ENCODE peak calls at places on chromosomes 16 and 17, in nine cellular contexts. One of them, this sample, is unnamed. For H3K27me3, the result is how much of the 10 kb centered on the place peaks cover.

GRCh38 chr17:12911241-12911640 is 106.6 kb downstream of the ELAC2 start:
- DNase-seq in CD4-positive, CD25-positive, alpha-beta regulatory T cell: no peak
- DNase-seq in stomach: no peak
- DNase-seq in HAP-1: no peak
- DNase-seq in left ventricle myocardium inferior: no peak
- DNase-seq in MM.1S: no peak
- DNase-seq in heart left ventricle: no peak
- DNase-seq in aorta: no peak
- DNase-seq in neuronal stem cell: no peak
- DNase-seq in this sample: no peak

GRCh38 chr17:64306850-64307463 is 43.9 kb upstream of the TEX2 start:
- DNase-seq in CD4-positive, CD25-positive, alpha-beta regulatory T cell: peak
- DNase-seq in stomach: peak
- DNase-seq in HAP-1: peak
- DNase-seq in left ventricle myocardium inferior: peak
- DNase-seq in MM.1S: peak
- DNase-seq in heart left ventricle: peak
- DNase-seq in aorta: peak
- DNase-seq in neuronal stem cell: peak
- DNase-seq in this sample: peak

GRCh38 chr16:84648595-84649510 is 542 bp downstream of the KLHL36 start:
- DNase-seq in CD4-positive, CD25-positive, alpha-beta regulatory T cell: peak
- DNase-seq in stomach: peak
- DNase-seq in HAP-1: peak
- DNase-seq in left ventricle myocardium inferior: peak
- DNase-seq in MM.1S: peak
- DNase-seq in heart left ventricle: peak
- DNase-seq in aorta: peak
- DNase-seq in neuronal stem cell: no peak
- DNase-seq in this sample: peak

GRCh38 chr17:7219434-7219811 is 213 bp downstream of the DLG4 start:
- DNase-seq in CD4-positive, CD25-positive, alpha-beta regulatory T cell: no peak
- DNase-seq in stomach: no peak
- DNase-seq in HAP-1: no peak
- DNase-seq in left ventricle myocardium inferior: no peak
- DNase-seq in MM.1S: no peak
- DNase-seq in heart left ventricle: no peak
- DNase-seq in aorta: no peak
- DNase-seq in neuronal stem cell: no peak
- DNase-seq in this sample: no peak

GRCh38 chr16:14003119-14003570 is 68.0 kb upstream of the MRTFB start:
- DNase-seq in CD4-positive, CD25-positive, alpha-beta regulatory T cell: no peak
- DNase-seq in stomach: no peak
- DNase-seq in HAP-1: peak
- DNase-seq in left ventricle myocardium inferior: peak
- DNase-seq in MM.1S: no peak
- DNase-seq in heart left ventricle: peak
- DNase-seq in aorta: peak
- DNase-seq in neuronal stem cell: peak
- DNase-seq in this sample: peak

GRCh38 chr17:386145-386876 is 33.7 kb upstream of the RPH3AL start:
- DNase-seq in CD4-positive, CD25-positive, alpha-beta regulatory T cell: peak
- DNase-seq in stomach: peak
- DNase-seq in HAP-1: peak
- DNase-seq in left ventricle myocardium inferior: peak
- DNase-seq in MM.1S: peak
- DNase-seq in heart left ventricle: peak
- DNase-seq in aorta: peak
- DNase-seq in neuronal stem cell: peak
- DNase-seq in this sample: peak

GRCh38 chr17:57761887-57762286 is 16.8 kb upstream of the CCDC182 start:
- DNase-seq in CD4-positive, CD25-positive, alpha-beta regulatory T cell: no peak
- DNase-seq in stomach: no peak
- DNase-seq in HAP-1: peak
- DNase-seq in left ventricle myocardium inferior: no peak
- DNase-seq in MM.1S: no peak
- DNase-seq in heart left ventricle: no peak
- DNase-seq in aorta: no peak
- DNase-seq in neuronal stem cell: peak
- DNase-seq in this sample: no peak

GRCh38 chr17:13634001-13634400 is 32.3 kb upstream of the HS3ST3A1 start:
- DNase-seq in CD4-positive, CD25-positive, alpha-beta regulatory T cell: no peak
- DNase-seq in stomach: no peak
- DNase-seq in HAP-1: no peak
- DNase-seq in left ventricle myocardium inferior: no peak
- DNase-seq in MM.1S: no peak
- DNase-seq in heart left ventricle: no peak
- DNase-seq in aorta: no peak
- DNase-seq in neuronal stem cell: no peak
- DNase-seq in this sample: no peak

GRCh38 chr17:77829871-77830799 is 128.4 kb upstream of the TNRC6C start:
- DNase-seq in CD4-positive, CD25-positive, alpha-beta regulatory T cell: no peak
- DNase-seq in stomach: no peak
- DNase-seq in HAP-1: no peak
- DNase-seq in left ventricle myocardium inferior: peak
- DNase-seq in MM.1S: no peak
- DNase-seq in heart left ventricle: peak
- DNase-seq in aorta: peak
- DNase-seq in neuronal stem cell: no peak
- DNase-seq in this sample: no peak

GRCh38 chr17:2233441-2233947 is 70.1 kb downstream of the SMG6 start:
- DNase-seq in CD4-positive, CD25-positive, alpha-beta regulatory T cell: no peak
- DNase-seq in stomach: no peak
- DNase-seq in HAP-1: no peak
- DNase-seq in left ventricle myocardium inferior: peak
- DNase-seq in MM.1S: no peak
- DNase-seq in heart left ventricle: peak
- DNase-seq in aorta: no peak
- DNase-seq in neuronal stem cell: no peak
- DNase-seq in this sample: no peak

GRCh38 chr17:64964796-64965195 is 45.5 kb upstream of the LRRC37A3 start:
- DNase-seq in CD4-positive, CD25-positive, alpha-beta regulatory T cell: no peak
- DNase-seq in stomach: no peak
- DNase-seq in HAP-1: no peak
- DNase-seq in left ventricle myocardium inferior: no peak
- DNase-seq in MM.1S: no peak
- DNase-seq in heart left ventricle: no peak
- DNase-seq in aorta: no peak
- DNase-seq in neuronal stem cell: no peak
- DNase-seq in this sample: no peak

GRCh38 chr17:41777579-41778188 is 8.8 kb downstream of the JUP start:
- DNase-seq in CD4-positive, CD25-positive, alpha-beta regulatory T cell: no peak
- DNase-seq in stomach: peak
- DNase-seq in HAP-1: peak
- DNase-seq in left ventricle myocardium inferior: peak
- DNase-seq in MM.1S: no peak
- DNase-seq in heart left ventricle: peak
- DNase-seq in aorta: peak
- DNase-seq in neuronal stem cell: no peak
- DNase-seq in this sample: no peak

GRCh38 chr17:80908776-80909175 is 82.9 kb upstream of the CHMP6 start:
- DNase-seq in CD4-positive, CD25-positive, alpha-beta regulatory T cell: no peak
- DNase-seq in stomach: no peak
- DNase-seq in HAP-1: no peak
- DNase-seq in left ventricle myocardium inferior: no peak
- DNase-seq in MM.1S: no peak
- DNase-seq in heart left ventricle: no peak
- DNase-seq in aorta: no peak
- DNase-seq in neuronal stem cell: no peak
- DNase-seq in this sample: no peak

GRCh38 chr17:80908206-80908605 is 83.4 kb upstream of the CHMP6 start:
- DNase-seq in CD4-positive, CD25-positive, alpha-beta regulatory T cell: no peak
- DNase-seq in stomach: no peak
- DNase-seq in HAP-1: no peak
- DNase-seq in left ventricle myocardium inferior: no peak
- DNase-seq in MM.1S: no peak
- DNase-seq in heart left ventricle: peak
- DNase-seq in aorta: no peak
- DNase-seq in neuronal stem cell: no peak
- DNase-seq in this sample: no peak

GRCh38 chr17:80905586-80906230 is 85.9 kb upstream of the CHMP6 start:
- DNase-seq in CD4-positive, CD25-positive, alpha-beta regulatory T cell: no peak
- DNase-seq in stomach: no peak
- DNase-seq in HAP-1: no peak
- DNase-seq in left ventricle myocardium inferior: no peak
- DNase-seq in MM.1S: no peak
- DNase-seq in heart left ventricle: peak
- DNase-seq in aorta: no peak
- DNase-seq in neuronal stem cell: no peak
- DNase-seq in this sample: no peak

GRCh38 chr17:80906364-80907259 is 85.0 kb upstream of the CHMP6 start:
- DNase-seq in CD4-positive, CD25-positive, alpha-beta regulatory T cell: no peak
- DNase-seq in stomach: no peak
- DNase-seq in HAP-1: no peak
- DNase-seq in left ventricle myocardium inferior: no peak
- DNase-seq in MM.1S: no peak
- DNase-seq in heart left ventricle: no peak
- DNase-seq in aorta: no peak
- DNase-seq in neuronal stem cell: no peak
- DNase-seq in this sample: no peak

DNA sequence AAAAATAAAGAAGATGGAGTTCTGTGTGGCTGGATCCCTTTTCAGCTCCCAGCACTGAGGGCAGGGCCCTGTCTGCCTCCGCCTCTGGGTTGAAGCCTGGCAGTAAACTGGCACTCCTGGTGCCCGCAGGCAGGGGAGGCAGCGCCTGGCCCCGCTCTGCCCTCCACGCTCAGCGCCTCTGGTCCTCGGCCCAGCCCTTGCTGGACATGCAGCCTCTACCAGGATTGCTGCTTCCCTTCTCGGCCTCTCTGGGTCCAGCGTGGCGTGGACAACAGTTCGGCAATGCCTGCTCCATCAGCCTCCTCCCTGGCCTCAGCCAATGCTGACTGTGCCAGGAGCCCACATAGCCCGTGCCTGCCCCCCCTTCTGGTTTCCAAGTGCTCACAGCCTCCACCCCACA is 84.4 kb upstream of the CHMP6 start:
- DNase-seq in CD4-positive, CD25-positive, alpha-beta regulatory T cell: no peak
- DNase-seq in stomach: no peak
- DNase-seq in HAP-1: no peak
- DNase-seq in left ventricle myocardium inferior: no peak
- DNase-seq in MM.1S: no peak
- DNase-seq in heart left ventricle: no peak
- DNase-seq in aorta: no peak
- DNase-seq in neuronal stem cell: no peak
- DNase-seq in this sample: peak
- H3K27me3 ChIP-seq in CD4-positive, CD25-positive, alpha-beta regulatory T cell: under half
- H3K27me3 ChIP-seq in stomach: under half
- H3K27me3 ChIP-seq in HAP-1: under half
- H3K27me3 ChIP-seq in left ventricle myocardium inferior: under half
- H3K27me3 ChIP-seq in MM.1S: under half
- H3K27me3 ChIP-seq in heart left ventricle: under half
- H3K27me3 ChIP-seq in aorta: under half
- H3K27me3 ChIP-seq in neuronal stem cell: under half
- H3K27me3 ChIP-seq in this sample: under half

DNA sequence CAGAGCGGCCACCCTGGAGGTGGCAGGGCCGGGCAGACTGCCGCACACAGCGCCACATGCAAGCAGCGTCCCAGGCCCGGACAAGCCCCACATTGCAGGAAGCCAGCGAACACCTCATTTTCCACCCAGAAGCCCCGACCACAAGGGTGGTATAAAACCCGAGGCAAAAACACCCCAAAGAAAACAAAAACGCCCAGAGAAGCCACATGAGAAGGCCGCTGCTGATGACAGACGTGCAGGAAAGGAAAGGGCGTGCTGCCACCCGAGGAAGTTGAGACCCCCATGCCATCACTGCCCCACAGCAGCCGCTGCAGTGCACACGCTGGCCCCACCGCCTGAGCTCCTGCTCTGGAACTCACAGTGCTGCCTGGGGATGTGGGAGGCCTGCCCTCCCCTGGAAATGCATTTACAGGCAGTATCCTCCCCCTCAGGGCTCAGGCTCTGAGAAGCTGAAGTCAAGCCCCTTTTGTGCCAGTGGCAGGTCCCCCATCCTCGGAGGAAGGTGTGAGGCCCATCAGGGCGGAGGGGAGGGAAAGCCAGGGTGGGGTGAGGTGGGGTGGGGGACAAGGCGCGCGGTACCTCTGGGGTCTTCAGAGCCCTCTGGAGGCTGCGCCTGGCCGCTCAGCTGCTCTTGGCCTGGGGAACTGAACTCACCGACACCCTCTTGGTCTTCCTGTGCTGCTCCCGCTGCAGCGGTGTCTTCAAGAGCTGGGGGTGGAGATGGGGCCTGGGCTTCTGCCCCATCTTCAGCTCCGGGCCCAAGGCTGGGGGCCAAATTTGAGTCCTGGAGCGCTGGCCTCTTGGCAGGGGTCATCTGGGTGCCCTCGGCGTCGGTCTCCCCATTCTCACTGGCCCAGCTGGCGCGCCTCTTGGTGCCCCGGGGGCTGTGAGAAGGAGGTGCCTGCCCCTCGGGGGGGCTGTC is 62.0 kb downstream of the IL21R start:
- DNase-seq in CD4-positive, CD25-positive, alpha-beta regulatory T cell: no peak
- DNase-seq in stomach: no peak
- DNase-seq in HAP-1: no peak
- DNase-seq in left ventricle myocardium inferior: no peak
- DNase-seq in MM.1S: no peak
- DNase-seq in heart left ventricle: no peak
- DNase-seq in aorta: no peak
- DNase-seq in neuronal stem cell: no peak
- DNase-seq in this sample: no peak
- H3K27me3 ChIP-seq in CD4-positive, CD25-positive, alpha-beta regulatory T cell: under half
- H3K27me3 ChIP-seq in stomach: under half
- H3K27me3 ChIP-seq in HAP-1: under half
- H3K27me3 ChIP-seq in left ventricle myocardium inferior: under half
- H3K27me3 ChIP-seq in MM.1S: under half
- H3K27me3 ChIP-seq in heart left ventricle: under half
- H3K27me3 ChIP-seq in aorta: under half
- H3K27me3 ChIP-seq in neuronal stem cell: under half
- H3K27me3 ChIP-seq in this sample: under half

DNA sequence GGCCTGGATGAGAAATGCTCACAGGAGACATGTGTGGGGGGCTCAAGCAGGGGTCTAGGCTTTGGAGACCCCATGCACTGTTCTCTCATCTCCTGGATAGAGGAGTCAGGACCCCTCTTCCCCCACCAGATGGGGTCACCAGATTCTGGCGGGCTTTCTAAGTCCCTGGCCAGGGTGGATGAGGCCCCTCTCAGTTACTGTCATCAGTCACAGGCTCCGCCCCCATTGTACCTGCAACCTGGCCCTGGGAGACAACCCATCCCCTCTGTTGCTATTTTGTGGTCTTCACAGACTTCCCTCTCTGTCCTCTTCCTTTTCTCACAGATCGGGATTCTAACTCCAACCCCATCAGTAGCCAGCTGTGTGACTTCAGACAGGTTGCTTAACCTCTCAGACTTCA is 33.5 kb upstream of the NDRG4 start:
- DNase-seq in CD4-positive, CD25-positive, alpha-beta regulatory T cell: no peak
- DNase-seq in stomach: no peak
- DNase-seq in HAP-1: no peak
- DNase-seq in left ventricle myocardium inferior: no peak
- DNase-seq in MM.1S: no peak
- DNase-seq in heart left ventricle: no peak
- DNase-seq in aorta: no peak
- DNase-seq in neuronal stem cell: no peak
- DNase-seq in this sample: no peak
- H3K27me3 ChIP-seq in CD4-positive, CD25-positive, alpha-beta regulatory T cell: under half
- H3K27me3 ChIP-seq in stomach: half or more
- H3K27me3 ChIP-seq in HAP-1: under half
- H3K27me3 ChIP-seq in left ventricle myocardium inferior: under half
- H3K27me3 ChIP-seq in MM.1S: under half
- H3K27me3 ChIP-seq in heart left ventricle: half or more
- H3K27me3 ChIP-seq in aorta: under half
- H3K27me3 ChIP-seq in neuronal stem cell: half or more
- H3K27me3 ChIP-seq in this sample: half or more

GRCh38 chr17:70420876-70421445 is 251.6 kb downstream of the KCNJ2 start:
- DNase-seq in CD4-positive, CD25-positive, alpha-beta regulatory T cell: no peak
- DNase-seq in stomach: no peak
- DNase-seq in HAP-1: no peak
- DNase-seq in left ventricle myocardium inferior: no peak
- DNase-seq in MM.1S: no peak
- DNase-seq in heart left ventricle: no peak
- DNase-seq in aorta: no peak
- DNase-seq in neuronal stem cell: no peak
- DNase-seq in this sample: no peak
- H3K27me3 ChIP-seq in CD4-positive, CD25-positive, alpha-beta regulatory T cell: under half
- H3K27me3 ChIP-seq in stomach: under half
- H3K27me3 ChIP-seq in HAP-1: under half
- H3K27me3 ChIP-seq in left ventricle myocardium inferior: under half
- H3K27me3 ChIP-seq in MM.1S: under half
- H3K27me3 ChIP-seq in heart left ventricle: under half
- H3K27me3 ChIP-seq in aorta: under half
- H3K27me3 ChIP-seq in neuronal stem cell: under half
- H3K27me3 ChIP-seq in this sample: under half